ENCODE peak calls at places on chromosomes 13 and 19, in four cellular contexts. Z, Q, G and S are unnamed samples.

GRCh38 chr13:109160887-109161669 is 531.7 kb downstream of the MYO16 start:
- DNase-seq in G (no peak), Q (no peak), Z (peak), S (no peak)

GRCh38 chr19:47094557-47095517 is 18.7 kb downstream of the ZC3H4 start:
- DNase-seq in Z (no peak), G (no peak), Q (no peak), S (no peak)

GRCh38 chr13:53028637-53029121 is at the start of gene OLFM4:
- DNase-seq in G (no peak), Q (no peak), Z (no peak), S (no peak)

GRCh38 chr13:112839347-112840105 is 129.5 kb upstream of the MCF2L start:
- DNase-seq in Z (no peak), G (no peak), Q (no peak), S (peak)

GRCh38 chr13:93775507-93776108 is 549.0 kb downstream of the GPC6 start:
- DNase-seq in Q (no peak), Z (no peak), G (no peak), S (peak)

GRCh38 chr13:50170447-50171037 is 155.3 kb downstream of the KCNRG start:
- DNase-seq in Z (peak), G (no peak), Q (no peak), S (no peak)

GRCh38 chr19:2455481-2456300 is 1.1 kb downstream of the LMNB2 start:
- DNase-seq in Q (no peak), Z (peak), G (peak), S (no peak)

GRCh38 chr13:37701306-37701705 is 102.7 kb upstream of the POSTN start:
- DNase-seq in G (no peak), Z (no peak), Q (no peak), S (no peak)

GRCh38 chr19:4803736-4804695 is 12.5 kb downstream of the FEM1A start:
- DNase-seq in Q (no peak), G (no peak), Z (no peak), S (no peak)

GRCh38 chr19:33435706-33436359 is 62.3 kb downstream of the CEBPG start:
- DNase-seq in Z (no peak), Q (no peak), G (no peak), S (no peak)

DNA sequence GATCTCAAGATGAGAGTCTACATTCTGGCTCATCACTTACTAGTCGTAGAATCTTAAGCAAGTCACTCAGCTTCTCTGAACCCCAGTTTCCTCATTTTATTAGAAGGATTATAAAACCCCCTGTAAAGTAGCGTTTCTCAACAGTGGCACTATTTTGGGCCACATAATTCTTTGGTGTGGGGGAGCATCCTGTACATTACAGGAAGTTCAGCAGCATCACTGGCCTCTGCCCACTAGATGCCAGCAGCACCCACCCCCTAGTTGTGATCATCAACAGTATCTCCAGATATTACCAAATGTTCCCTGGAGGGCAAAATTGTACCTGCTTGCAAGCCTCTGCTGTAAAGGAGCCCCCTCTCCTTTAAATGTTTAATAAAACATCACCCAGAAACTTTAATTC is 22.6 kb downstream of the STARD13 start:
- DNase-seq in G (no peak), Q (no peak), Z (no peak), S (no peak)
- TF ChIP-seq CTCF in G (no peak), Q (peak), Z (peak), S (peak)

DNA sequence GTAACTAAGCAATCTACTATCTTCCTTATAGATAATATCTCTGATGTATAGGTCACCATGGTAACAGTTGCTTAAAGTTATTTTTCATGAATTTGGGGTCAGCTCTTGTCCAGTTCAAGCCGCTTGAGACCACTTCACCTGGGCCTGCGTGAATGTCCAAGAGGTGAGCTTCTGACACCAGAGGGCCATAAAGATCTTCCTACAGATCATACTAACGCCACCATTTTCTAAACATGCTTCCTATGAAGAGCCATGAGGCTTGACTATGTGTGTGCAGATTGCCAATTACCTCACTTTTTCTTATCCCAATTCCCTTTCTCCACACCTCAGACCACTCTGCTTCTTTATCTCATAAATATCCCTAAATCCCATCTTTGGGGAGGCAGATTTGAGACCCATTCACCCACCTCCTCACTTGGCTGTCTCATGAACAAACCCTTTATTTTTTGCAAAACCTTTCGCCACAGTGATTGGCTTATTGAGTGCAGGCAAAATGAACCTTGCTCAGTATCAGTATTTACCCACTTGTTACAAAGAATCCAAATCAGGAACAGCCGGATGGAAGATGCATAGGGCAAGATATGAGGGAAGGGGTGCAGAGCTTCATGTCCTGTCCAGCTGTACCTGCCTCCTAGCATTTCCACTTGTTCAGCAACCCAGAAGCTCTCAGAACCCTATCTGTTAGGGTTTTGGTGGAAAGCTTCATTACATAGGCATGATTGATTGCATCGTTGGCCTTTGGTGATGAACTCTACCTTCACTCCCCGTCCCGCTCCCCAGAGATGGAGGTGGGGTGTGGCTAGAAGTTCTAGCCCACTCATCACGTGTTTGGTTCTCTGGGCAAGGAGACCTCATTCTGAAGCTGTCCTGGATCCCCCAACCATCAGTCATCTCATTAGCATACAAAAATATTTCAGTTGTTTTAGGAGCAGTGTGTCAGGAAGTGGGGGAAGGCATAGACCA is 34.2 kb downstream of the FAM187B start:
- DNase-seq in Q (no peak), G (no peak), Z (no peak), S (no peak)
- TF ChIP-seq CTCF in Q (no peak), G (no peak), Z (no peak), S (no peak)

DNA sequence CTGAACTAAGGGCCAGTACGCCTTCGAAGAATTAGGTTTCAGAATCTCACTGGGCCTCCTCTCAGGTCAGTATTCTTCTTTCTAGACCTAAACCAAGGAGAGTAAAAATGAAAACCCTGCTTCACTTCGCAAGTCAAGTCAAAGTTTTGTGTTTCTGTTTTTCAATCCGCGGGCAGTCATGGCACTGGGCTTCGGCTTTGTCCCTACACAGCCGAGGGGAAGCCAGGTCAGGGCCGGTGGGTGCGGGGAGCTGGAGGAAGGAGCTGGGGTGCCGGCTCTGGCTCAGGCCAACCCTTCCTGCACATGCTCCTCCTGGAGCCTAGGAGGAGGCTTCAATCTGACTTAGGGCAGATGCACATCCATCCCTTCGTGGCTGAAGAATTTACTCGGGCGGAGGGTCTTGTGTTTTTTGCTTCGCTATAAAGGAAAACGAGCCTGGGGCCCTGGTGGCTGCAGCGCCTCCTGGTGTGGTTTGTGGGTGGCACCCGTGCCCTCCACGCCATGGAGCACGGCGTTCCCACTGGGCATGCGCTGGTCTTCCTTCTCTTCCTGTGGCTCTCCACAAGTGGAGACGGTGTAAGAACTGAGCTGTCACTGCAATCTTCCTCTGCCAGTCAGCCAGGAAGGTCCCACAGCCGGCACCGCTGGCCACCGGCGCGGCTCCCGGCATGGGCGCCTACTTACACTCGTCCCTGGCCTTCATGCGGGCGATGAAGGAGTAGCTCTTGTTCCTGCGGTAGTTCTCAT is 22.5 kb downstream of the C19orf44 start:
- DNase-seq in Z (no peak), G (no peak), Q (no peak), S (no peak)
- TF ChIP-seq CTCF in Z (no peak), G (no peak), Q (peak), S (no peak)

DNA sequence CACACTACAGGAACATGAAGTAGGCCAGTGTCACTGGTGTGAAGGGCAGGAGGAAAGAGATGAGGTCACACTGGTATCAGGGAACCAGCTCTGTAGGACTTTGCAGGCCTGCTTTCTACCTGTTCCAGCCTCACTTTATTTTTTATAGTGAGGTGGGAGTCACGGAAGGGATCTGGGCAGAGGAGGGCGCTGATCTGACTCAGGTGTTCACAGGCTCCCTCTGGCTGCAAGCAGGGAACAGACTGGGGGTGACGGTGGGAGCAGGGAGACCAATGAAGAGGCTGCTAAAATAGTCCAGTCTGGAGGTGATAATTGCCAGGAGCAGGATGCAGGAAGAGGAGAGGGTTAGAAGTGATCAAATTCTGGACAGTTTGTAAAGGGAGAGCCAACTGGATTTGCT is 2.8 kb downstream of the THAP8 start:
- DNase-seq in Q (no peak), Z (no peak), G (no peak), S (no peak)
- TF ChIP-seq CTCF in Q (peak), Z (no peak), G (no peak), S (peak)

GRCh38 chr19:3645726-3646125 is 19.1 kb upstream of the CACTIN start:
- DNase-seq in Q (no peak), G (no peak), Z (no peak), S (no peak)
- TF ChIP-seq CTCF in Q (no peak), G (no peak), Z (no peak), S (no peak)

DNA sequence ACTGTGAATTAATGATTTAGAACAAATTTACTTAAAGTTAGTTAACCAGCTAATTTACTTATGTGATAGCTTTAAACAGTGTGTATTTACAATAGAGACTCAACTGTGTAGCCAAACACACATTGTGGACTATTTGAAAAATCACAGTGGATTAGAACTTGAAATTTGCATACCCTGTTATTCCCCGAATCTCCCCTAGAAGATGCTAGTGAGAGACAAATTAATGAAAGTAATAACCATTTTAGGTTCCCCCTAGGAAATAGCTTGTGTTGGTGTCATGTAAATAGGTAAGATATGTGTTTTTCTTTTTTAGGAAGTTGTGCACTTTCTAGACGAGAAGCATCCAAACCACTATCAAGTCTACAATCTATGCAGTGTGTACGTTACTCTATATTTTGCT is 98.5 kb downstream of the C1QTNF9 start:
- DNase-seq in Z (no peak), G (no peak), Q (no peak), S (no peak)
- TF ChIP-seq CTCF in Z (peak), G (no peak), Q (no peak), S (no peak)

GRCh38 chr19:3586124-3586626 is 897 bp downstream of the GIPC3 start:
- DNase-seq in Q (no peak), Z (no peak), G (no peak), S (no peak)
- TF ChIP-seq CTCF in Q (peak), Z (no peak), G (peak), S (peak)

GRCh38 chr13:70964124-70964523 is 855.9 kb upstream of the KLHL1 start:
- DNase-seq in Q (no peak), G (no peak), Z (no peak), S (no peak)
- TF ChIP-seq CTCF in Q (no peak), G (no peak), Z (no peak), S (no peak)